ENCODE peak calls at places on chromosomes 13 and 19, in five cellular contexts. Z, B, F, J and A are unnamed samples.

GRCh38 chr19:33811736-33812387 is 15.2 kb downstream of the KCTD15 start:
- DNase-seq in Z (no peak), B (no peak), F (no peak), J (no peak), A (no peak)

GRCh38 chr13:67094952-67095351 is 135.2 kb downstream of the PCDH9 start:
- DNase-seq in Z (no peak), B (no peak), F (no peak), J (no peak), A (no peak)

GRCh38 chr19:32652893-32653625 is 21.9 kb downstream of the ANKRD27 start:
- DNase-seq in Z (no peak), B (no peak), F (no peak), J (no peak), A (no peak)

GRCh38 chr13:26476111-26476743 is 81.3 kb upstream of the WASF3 start:
- DNase-seq in Z (no peak), B (no peak), F (no peak), J (no peak), A (no peak)

GRCh38 chr13:24502567-24503375 is 9.8 kb downstream of the PARP4 start:
- DNase-seq in Z (peak; percentile 58), B (no peak), F (no peak), J (no peak), A (no peak)

GRCh38 chr19:48806818-48807589 is 3.8 kb downstream of the BCAT2 start:
- DNase-seq in Z (peak; percentile 76), B (no peak), F (no peak), J (no peak), A (no peak)

GRCh38 chr13:77391475-77391874 is 64.6 kb upstream of the MYCBP2 start:
- DNase-seq in Z (no peak), B (no peak), F (no peak), J (no peak), A (no peak)

GRCh38 chr13:29901714-29902631 is 51.6 kb upstream of the UBL3 start:
- DNase-seq in Z (peak; percentile 41), B (peak; percentile 14), F (no peak), J (no peak), A (no peak)

GRCh38 chr19:10219678-10220077 is 11.5 kb downstream of the S1PR2 start:
- DNase-seq in Z (peak; percentile 61), B (no peak), F (no peak), J (no peak), A (no peak)

GRCh38 chr19:6378036-6378435 is 2.3 kb upstream of the PSPN start:
- DNase-seq in Z (no peak), B (no peak), F (no peak), J (no peak), A (no peak)

GRCh38 chr19:37572203-37572602 is 22.4 kb downstream of the ZNF571 start:
- DNase-seq in Z (no peak), B (no peak), F (no peak), J (no peak), A (no peak)

GRCh38 chr13:27728271-27728670 is 64.0 kb upstream of the GSX1 start:
- DNase-seq in Z (peak; percentile 14), B (no peak), F (no peak), J (no peak), A (peak; percentile 78)

GRCh38 chr13:76516013-76516412 is 370.2 kb downstream of the KCTD12 start:
- DNase-seq in Z (no peak), B (no peak), F (no peak), J (no peak), A (no peak)

GRCh38 chr13:60511637-60512036 is 114.6 kb downstream of the TDRD3 start:
- DNase-seq in Z (no peak), B (no peak), F (no peak), J (no peak), A (no peak)

GRCh38 chr19:28170066-28170465 is 1042.9 kb downstream of the UQCRFS1 start:
- DNase-seq in Z (no peak), B (no peak), F (no peak), J (no peak), A (no peak)

GRCh38 chr19:44824758-44825157 is 15.9 kb downstream of the BCAM start:
- DNase-seq in Z (no peak), B (no peak), F (no peak), J (no peak), A (no peak)

GRCh38 chr13:104357174-104357573 is 1291.0 kb upstream of the SLC10A2 start:
- DNase-seq in Z (no peak), B (no peak), F (no peak), J (no peak), A (no peak)

GRCh38 chr13:106038752-106039151 is 496.7 kb downstream of the EFNB2 start:
- DNase-seq in Z (peak; percentile 5), B (no peak), F (no peak), J (no peak), A (no peak)

GRCh38 chr13:80338781-80339577 is 1.9 kb downstream of the SPRY2 start:
- DNase-seq in Z (peak; percentile 61), B (no peak), F (no peak), J (peak; percentile 60), A (peak; percentile 93)

GRCh38 chr13:28161370-28161769 is 23.0 kb downstream of the PAN3 start:
- DNase-seq in Z (no peak), B (no peak), F (no peak), J (no peak), A (no peak)

GRCh38 chr19:52196256-52196967 is 6.6 kb downstream of the PPP2R1A start:
- DNase-seq in Z (no peak), B (no peak), F (no peak), J (no peak), A (no peak)

GRCh38 chr13:95137096-95137495 is 164.2 kb downstream of the ABCC4 start:
- DNase-seq in Z (no peak), B (no peak), F (no peak), J (no peak), A (peak; percentile 45)

GRCh38 chr13:27203854-27204253 is 32.2 kb upstream of the USP12 start:
- DNase-seq in Z (peak; percentile 44), B (no peak), F (no peak), J (no peak), A (no peak)

GRCh38 chr13:19362946-19363510 is 181.4 kb upstream of the TUBA3C start:
- DNase-seq in Z (no peak), B (no peak), F (no peak), J (no peak), A (peak; percentile 4)

GRCh38 chr19:4444765-4445741 is 12.5 kb downstream of the UBXN6 start:
- DNase-seq in Z (no peak), B (no peak), F (no peak), J (no peak), A (no peak)